ENCODE peak calls at places on chromosomes 6 and 20, in eight cellular contexts. M is T-cell; F is stimulated activated naive CD8-positive, alpha-beta T cell treated with anti-CD3 and anti-CD28 coated beads, Interleukin-15, Interleukin-2, amounts not matched to agents 100 U/mL and 50 U/mL, for 24 hours; C is H4; Z is fibroblast of the conjunctiva; Q is AG04450; G is AG09319; Y is body of pancreas. B is an unnamed sample.

GRCh38 chr6:144007779-144008500 is at the start of gene PLAGL1:
- DNase-seq in Y (peak), F (peak), M (peak), Q (peak), C (peak), Z (no peak), G (peak), B (peak)

GRCh38 chr20:2603816-2604505 is 48.5 kb upstream of the NOP56 start:
- DNase-seq in Z (no peak), F (no peak), Q (no peak), M (no peak), Y (no peak), C (no peak), G (no peak), B (no peak)

GRCh38 chr6:6825986-6826901 is 237.7 kb downstream of the LY86 start:
- DNase-seq in F (no peak), Z (no peak), M (no peak), Q (no peak), C (peak), Y (peak), G (no peak), B (no peak)

GRCh38 chr6:44667668-44668390 is 280.3 kb downstream of the CDC5L start:
- DNase-seq in Y (peak), F (peak), G (no peak), M (peak), C (peak), Z (no peak), Q (no peak), B (peak)

GRCh38 chr6:92352130-92352529 is 1067.2 kb downstream of the EPHA7 start:
- DNase-seq in Q (no peak), C (no peak), G (no peak), M (no peak), Y (no peak), F (no peak), Z (no peak), B (no peak)

GRCh38 chr6:136403166-136403980 is 113.7 kb upstream of the BCLAF1 start:
- DNase-seq in F (no peak), G (peak), Q (peak), Y (peak), Z (peak), C (peak), M (no peak), B (peak)

GRCh38 chr20:63330940-63331339 is 30.2 kb downstream of the CHRNA4 start:
- DNase-seq in Z (no peak), C (no peak), G (no peak), F (no peak), Q (no peak), Y (no peak), M (no peak), B (no peak)

GRCh38 chr20:3847419-3847940 is 846 bp downstream of the MAVS start:
- DNase-seq in C (no peak), Y (no peak), M (no peak), G (no peak), Q (no peak), Z (no peak), F (no peak), B (no peak)

GRCh38 chr6:161677188-161677587 is 403.3 kb upstream of the AGPAT4 start:
- DNase-seq in Q (no peak), F (no peak), M (no peak), Z (no peak), G (no peak), C (no peak), Y (no peak), B (no peak)

B was measured in NCI-H460.